ENCODE peak calls at places on chromosomes 2 and 18, in six cellular contexts. W is H1, Z is NB4, B is tibial nerve, F is uterus, N is transverse colon. A is an unnamed sample.

GRCh38 chr2:190835303-190835930 is 45.2 kb upstream of the GLS start:
- DNase-seq in W (no peak), Z (no peak), B (no peak), F (peak; percentile 61), N (no peak), A (no peak)

GRCh38 chr2:82848285-82848684 is 1610.8 kb downstream of the SUCLG1 start:
- DNase-seq in W (no peak), Z (no peak), B (no peak), F (no peak), N (no peak), A (no peak)

GRCh38 chr18:8684577-8684976 is 20.8 kb upstream of the MTCL1 start:
- DNase-seq in W (no peak), Z (no peak), B (no peak), F (no peak), N (no peak), A (no peak)

GRCh38 chr2:109722026-109722425 is 72.1 kb upstream of the RGPD5 start:
- DNase-seq in W (peak; percentile 35), Z (no peak), B (no peak), F (no peak), N (no peak), A (peak; percentile 74)

GRCh38 chr18:24055878-24056277 is 41.3 kb downstream of the TTC39C start:
- DNase-seq in W (no peak), Z (no peak), B (no peak), F (no peak), N (no peak), A (no peak)

GRCh38 chr18:61502472-61502871 is 169.2 kb downstream of the CDH20 start:
- DNase-seq in W (peak; percentile 64), Z (peak; percentile 57), B (no peak), F (peak; percentile 22), N (peak; percentile 17), A (no peak)

GRCh38 chr18:24497052-24497754 is 36.8 kb downstream of the HRH4 start:
- DNase-seq in W (no peak), Z (no peak), B (no peak), F (no peak), N (no peak), A (no peak)

GRCh38 chr2:231288535-231289078 is 90.2 kb downstream of the ARMC9 start:
- DNase-seq in W (no peak), Z (no peak), B (no peak), F (no peak), N (peak; percentile 45), A (no peak)

GRCh38 chr2:217650229-217650628 is 352.6 kb downstream of the TNS1 start:
- DNase-seq in W (no peak), Z (no peak), B (no peak), F (no peak), N (no peak), A (no peak)

GRCh38 chr18:36736094-36736493 is 92.7 kb downstream of the TPGS2 start:
- DNase-seq in W (no peak), Z (no peak), B (no peak), F (no peak), N (no peak), A (no peak)

GRCh38 chr2:242075683-242076082 is 206.2 kb downstream of the RTP5 start:
- DNase-seq in W (no peak), Z (no peak), B (no peak), F (no peak), N (peak; percentile 88), A (peak; percentile 63)

GRCh38 chr2:190159453-190159852 is 96.9 kb upstream of the MSTN start:
- DNase-seq in W (no peak), Z (no peak), B (peak; percentile 18), F (no peak), N (no peak), A (no peak)

GRCh38 chr2:153595939-153596338 is 117.4 kb upstream of the RPRM start:
- DNase-seq in W (no peak), Z (no peak), B (no peak), F (no peak), N (no peak), A (peak; percentile 32)

GRCh38 chr18:57026316-57026715 is 120.6 kb upstream of the BOD1L2 start:
- DNase-seq in W (no peak), Z (peak; percentile 20), B (no peak), F (no peak), N (no peak), A (no peak)

GRCh38 chr2:169065864-169066507 is 3.4 kb upstream of the DHRS9 start:
- DNase-seq in W (no peak), Z (no peak), B (no peak), F (no peak), N (no peak), A (no peak)

GRCh38 chr2:55550368-55551102 is 31.0 kb downstream of the CFAP36 start:
- DNase-seq in W (no peak), Z (no peak), B (no peak), F (no peak), N (no peak), A (no peak)

GRCh38 chr18:8835556-8835955 is 130.2 kb downstream of the MTCL1 start:
- DNase-seq in W (no peak), Z (peak; percentile 81), B (no peak), F (no peak), N (no peak), A (no peak)

GRCh38 chr2:3021720-3022119 is 355.9 kb downstream of the EIPR1 start:
- DNase-seq in W (no peak), Z (no peak), B (no peak), F (no peak), N (no peak), A (no peak)

GRCh38 chr18:76932026-76932819 is 109.9 kb downstream of the ZNF236 start:
- DNase-seq in W (no peak), Z (no peak), B (no peak), F (peak; percentile 38), N (no peak), A (no peak)

GRCh38 chr2:118049140-118050128 is 35.6 kb upstream of the CCDC93 start:
- DNase-seq in W (no peak), Z (no peak), B (no peak), F (no peak), N (no peak), A (no peak)

GRCh38 chr2:226483745-226484619 is 315.6 kb downstream of the IRS1 start:
- DNase-seq in W (no peak), Z (no peak), B (no peak), F (no peak), N (no peak), A (no peak)

GRCh38 chr2:8545676-8546318 is 136.1 kb upstream of the ID2 start:
- DNase-seq in W (no peak), Z (peak; percentile 37), B (no peak), F (no peak), N (no peak), A (peak; percentile 24)
- TF ChIP-seq POLR2A in W (no peak), Z (no peak), B (no peak), F (no peak), N (no peak), A (no peak)

DNA sequence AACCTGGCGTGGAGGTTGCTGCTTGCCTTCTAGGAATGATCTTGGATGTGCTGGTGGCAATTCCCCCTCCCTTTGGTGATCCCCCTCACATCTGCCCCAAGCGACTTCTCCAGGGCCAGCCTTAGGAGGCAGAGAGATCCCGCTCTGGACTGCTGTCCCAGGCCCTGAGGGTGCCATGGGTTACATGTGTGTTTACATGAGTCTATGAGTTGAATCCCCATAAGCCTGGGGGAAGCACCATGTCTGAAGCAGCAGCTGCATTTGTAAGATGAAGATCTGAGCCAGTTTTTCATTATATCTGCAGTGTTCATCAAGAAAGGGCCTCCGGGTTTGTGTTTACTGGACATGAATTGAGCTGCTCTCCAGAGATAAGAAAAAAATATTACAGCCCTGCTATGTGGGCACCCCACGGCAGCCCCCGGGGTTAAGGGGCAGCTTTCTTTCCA is 46.1 kb downstream of the MRPS5 start:
- DNase-seq in W (no peak), Z (no peak), B (no peak), F (no peak), N (no peak), A (no peak)
- H3K4me3 ChIP-seq in W (no peak overlapping the region), Z (no peak overlapping the region), B (no peak overlapping the region), F (no peak overlapping the region), N (no peak overlapping the region), A (no peak overlapping the region)

DNA sequence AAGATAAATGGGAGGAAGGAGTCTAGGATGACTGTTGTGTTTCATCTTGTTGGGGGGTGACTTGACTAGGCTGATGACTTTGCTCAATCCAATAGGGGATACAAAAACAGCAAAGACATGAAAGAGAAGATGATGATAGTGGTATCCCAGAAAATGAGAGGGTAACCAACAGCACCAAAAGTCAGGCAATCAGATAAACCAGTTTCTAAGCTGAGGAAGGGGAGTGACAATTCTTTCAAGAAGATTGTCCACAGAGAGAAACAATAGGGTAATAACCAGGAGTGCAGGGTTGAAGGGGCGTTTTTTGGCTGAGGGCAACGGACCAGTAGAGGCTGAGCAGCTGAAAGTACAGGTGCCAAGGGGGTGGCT is 7.7 kb upstream of the KCMF1 start:
- DNase-seq in W (no peak), Z (no peak), B (no peak), F (no peak), N (no peak), A (no peak)
- TF ChIP-seq POLR2A in W (no peak), Z (no peak), B (no peak), F (no peak), N (no peak), A (no peak)

DNA sequence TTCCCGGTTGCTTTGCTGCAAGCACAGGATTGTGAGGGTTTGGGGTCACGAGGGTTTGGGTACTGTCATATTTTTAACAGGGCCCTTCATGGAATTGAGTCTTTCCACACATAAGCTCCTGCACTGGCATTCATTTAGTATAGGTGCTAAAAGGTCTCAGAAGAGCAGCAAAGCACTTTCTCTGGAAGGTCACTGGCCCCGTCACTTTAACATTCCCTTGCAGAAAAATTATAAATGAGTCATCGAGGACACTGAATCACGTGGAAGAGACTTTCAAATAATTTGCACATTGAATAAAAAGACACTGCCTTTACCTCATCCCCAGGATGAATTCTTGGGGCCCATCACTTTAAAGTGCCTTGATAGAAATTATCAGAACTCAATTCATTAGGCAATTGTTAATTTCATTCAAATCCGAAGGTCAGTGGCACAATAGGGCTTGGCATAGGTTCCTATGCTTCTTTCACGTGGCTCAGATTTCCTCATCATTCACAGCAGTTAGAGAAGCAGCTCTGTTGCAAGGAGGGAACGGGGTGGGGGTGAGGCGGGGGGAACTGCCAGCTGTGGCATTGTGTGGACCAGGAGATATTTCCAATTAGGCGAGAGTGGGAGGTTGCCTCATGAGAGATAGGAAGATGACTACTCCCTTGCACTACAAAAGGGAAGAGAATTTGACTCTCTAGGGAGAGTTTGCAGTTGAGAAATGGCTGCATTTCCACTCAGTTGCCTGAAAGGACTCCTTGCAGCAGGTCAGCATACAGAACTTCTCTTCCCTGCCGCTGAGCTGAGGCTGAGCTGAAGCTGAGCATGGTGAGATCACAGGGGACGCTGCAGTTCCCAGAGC is 86.4 kb upstream of the NPAS2 start:
- DNase-seq in W (no peak), Z (peak; percentile 98), B (no peak), F (peak; percentile 61), N (no peak), A (no peak)
- H3K4me3 ChIP-seq in W (no peak overlapping the region), Z (no peak overlapping the region), B (no peak overlapping the region), F (no peak overlapping the region), N (no peak overlapping the region), A (no peak overlapping the region)

GRCh38 chr2:14867853-14868252 is 235.3 kb downstream of the LRATD1 start:
- DNase-seq in W (no peak), Z (no peak), B (no peak), F (no peak), N (no peak), A (no peak)
- TF ChIP-seq POLR2A in W (no peak), Z (no peak), B (no peak), F (no peak), N (no peak), A (no peak)

GRCh38 chr2:14633031-14633430 is 514 bp downstream of the LRATD1 start:
- DNase-seq in W (peak; percentile 57), Z (no peak), B (no peak), F (no peak), N (peak; percentile 26), A (peak; percentile 30)
- H3K4me3 ChIP-seq in W (peak overlapping the region; percentile 73), Z (no peak overlapping the region), B (no peak overlapping the region), F (peak overlapping the region; percentile 56), N (peak overlapping the region; percentile 44), A (peak overlapping the region; percentile 54)

A was measured in stomach.